ENCODE peak calls at places on chromosomes 4 and X, in nine cellular contexts. One of them, this sample, is unnamed.
A peak's percentile ranks its signal among the peaks of the same experiment; 100 is the strongest.

GRCh38 chr4:23945521-23946017 is 55.7 kb upstream of the PPARGC1A start:
- DNase-seq in heart left ventricle: peak; percentile 44
- DNase-seq in RWPE1: peak; percentile 8
- DNase-seq in A172: peak; percentile 78
- DNase-seq in HTR-8/SVneo: peak; percentile 5
- DNase-seq in Kasumi-1: peak; percentile 99
- DNase-seq in neuronal stem cell: no peak
- DNase-seq in NCI-H1105 treated with DMSO at 0.1 percent for 48 hours: no peak
- DNase-seq in thoracic aorta: no peak
- DNase-seq in this sample: peak; percentile 39

GRCh38 chr4:8274772-8275241 is 5.3 kb downstream of the HTRA3 start:
- DNase-seq in heart left ventricle: peak; percentile 94
- DNase-seq in RWPE1: no peak
- DNase-seq in A172: peak; percentile 38
- DNase-seq in HTR-8/SVneo: peak; percentile 27
- DNase-seq in Kasumi-1: no peak
- DNase-seq in neuronal stem cell: peak; percentile 67
- DNase-seq in NCI-H1105 treated with DMSO at 0.1 percent for 48 hours: no peak
- DNase-seq in thoracic aorta: peak; percentile 66
- DNase-seq in this sample: peak; percentile 18

GRCh38 chr4:2321279-2322196 is 59.6 kb upstream of the MXD4 start:
- DNase-seq in heart left ventricle: no peak
- DNase-seq in RWPE1: no peak
- DNase-seq in A172: no peak
- DNase-seq in HTR-8/SVneo: no peak
- DNase-seq in Kasumi-1: no peak
- DNase-seq in neuronal stem cell: no peak
- DNase-seq in NCI-H1105 treated with DMSO at 0.1 percent for 48 hours: no peak
- DNase-seq in thoracic aorta: no peak
- DNase-seq in this sample: no peak

GRCh38 chr4:21869978-21870745 is 78.4 kb downstream of the KCNIP4 start:
- DNase-seq in heart left ventricle: no peak
- DNase-seq in RWPE1: no peak
- DNase-seq in A172: no peak
- DNase-seq in HTR-8/SVneo: no peak
- DNase-seq in Kasumi-1: no peak
- DNase-seq in neuronal stem cell: no peak
- DNase-seq in NCI-H1105 treated with DMSO at 0.1 percent for 48 hours: no peak
- DNase-seq in thoracic aorta: no peak
- DNase-seq in this sample: no peak

GRCh38 chrX:1679238-1679637 is 64.4 kb downstream of the ASMT start:
- DNase-seq in heart left ventricle: no peak
- DNase-seq in RWPE1: no peak
- DNase-seq in A172: peak; percentile 96
- DNase-seq in HTR-8/SVneo: no peak
- DNase-seq in Kasumi-1: no peak
- DNase-seq in neuronal stem cell: no peak
- DNase-seq in NCI-H1105 treated with DMSO at 0.1 percent for 48 hours: no peak
- DNase-seq in thoracic aorta: no peak
- DNase-seq in this sample: no peak

GRCh38 chr4:16597829-16598228 is 300.6 kb downstream of the LDB2 start:
- DNase-seq in heart left ventricle: no peak
- DNase-seq in RWPE1: no peak
- DNase-seq in A172: no peak
- DNase-seq in HTR-8/SVneo: no peak
- DNase-seq in Kasumi-1: no peak
- DNase-seq in neuronal stem cell: no peak
- DNase-seq in NCI-H1105 treated with DMSO at 0.1 percent for 48 hours: no peak
- DNase-seq in thoracic aorta: no peak
- DNase-seq in this sample: no peak

GRCh38 chrX:52979993-52980392 is 21.7 kb upstream of the FAM156A start:
- DNase-seq in heart left ventricle: no peak
- DNase-seq in RWPE1: no peak
- DNase-seq in A172: no peak
- DNase-seq in HTR-8/SVneo: no peak
- DNase-seq in Kasumi-1: no peak
- DNase-seq in neuronal stem cell: no peak
- DNase-seq in NCI-H1105 treated with DMSO at 0.1 percent for 48 hours: no peak
- DNase-seq in thoracic aorta: no peak
- DNase-seq in this sample: no peak

GRCh38 chr4:70996014-70996353 is 2.5 kb downstream of the DCK start:
- DNase-seq in heart left ventricle: no peak
- DNase-seq in RWPE1: no peak
- DNase-seq in A172: no peak
- DNase-seq in HTR-8/SVneo: no peak
- DNase-seq in Kasumi-1: peak; percentile 22
- DNase-seq in neuronal stem cell: no peak
- DNase-seq in NCI-H1105 treated with DMSO at 0.1 percent for 48 hours: no peak
- DNase-seq in thoracic aorta: no peak
- DNase-seq in this sample: no peak

GRCh38 chrX:53188763-53189162 is 36.2 kb downstream of the KDM5C start:
- DNase-seq in heart left ventricle: no peak
- DNase-seq in RWPE1: no peak
- DNase-seq in A172: no peak
- DNase-seq in HTR-8/SVneo: no peak
- DNase-seq in Kasumi-1: no peak
- DNase-seq in neuronal stem cell: no peak
- DNase-seq in NCI-H1105 treated with DMSO at 0.1 percent for 48 hours: no peak
- DNase-seq in thoracic aorta: no peak
- DNase-seq in this sample: no peak

GRCh38 chr4:38002451-38003071 is 42.4 kb downstream of the PTTG2 start:
- DNase-seq in heart left ventricle: no peak
- DNase-seq in RWPE1: peak; percentile 11
- DNase-seq in A172: peak; percentile 29
- DNase-seq in HTR-8/SVneo: no peak
- DNase-seq in Kasumi-1: no peak
- DNase-seq in neuronal stem cell: no peak
- DNase-seq in NCI-H1105 treated with DMSO at 0.1 percent for 48 hours: no peak
- DNase-seq in thoracic aorta: no peak
- DNase-seq in this sample: no peak

GRCh38 chrX:34880656-34881055 is 61.9 kb upstream of the FAM47B start:
- DNase-seq in heart left ventricle: no peak
- DNase-seq in RWPE1: peak; percentile 23
- DNase-seq in A172: peak; percentile 40
- DNase-seq in HTR-8/SVneo: no peak
- DNase-seq in Kasumi-1: no peak
- DNase-seq in neuronal stem cell: no peak
- DNase-seq in NCI-H1105 treated with DMSO at 0.1 percent for 48 hours: no peak
- DNase-seq in thoracic aorta: no peak
- DNase-seq in this sample: no peak

GRCh38 chrX:91435465-91435864 is 826 bp downstream of the PABPC5 start:
- DNase-seq in heart left ventricle: no peak
- DNase-seq in RWPE1: no peak
- DNase-seq in A172: no peak
- DNase-seq in HTR-8/SVneo: no peak
- DNase-seq in Kasumi-1: no peak
- DNase-seq in neuronal stem cell: no peak
- DNase-seq in NCI-H1105 treated with DMSO at 0.1 percent for 48 hours: peak; percentile 51
- DNase-seq in thoracic aorta: no peak
- DNase-seq in this sample: no peak

GRCh38 chrX:132463411-132463810 is 25.4 kb downstream of the MBNL3 start:
- DNase-seq in heart left ventricle: no peak
- DNase-seq in RWPE1: no peak
- DNase-seq in A172: no peak
- DNase-seq in HTR-8/SVneo: no peak
- DNase-seq in Kasumi-1: peak; percentile 37
- DNase-seq in neuronal stem cell: no peak
- DNase-seq in NCI-H1105 treated with DMSO at 0.1 percent for 48 hours: no peak
- DNase-seq in thoracic aorta: no peak
- DNase-seq in this sample: no peak

GRCh38 chrX:140710710-140711109 is 1.2 kb downstream of the LINC00632 start:
- DNase-seq in heart left ventricle: no peak
- DNase-seq in RWPE1: no peak
- DNase-seq in A172: no peak
- DNase-seq in HTR-8/SVneo: no peak
- DNase-seq in Kasumi-1: no peak
- DNase-seq in neuronal stem cell: no peak
- DNase-seq in NCI-H1105 treated with DMSO at 0.1 percent for 48 hours: peak; percentile 4
- DNase-seq in thoracic aorta: no peak
- DNase-seq in this sample: no peak